ENCODE peak calls at places on chromosomes 12 and 14, in five cellular contexts. F is H54, N is A549, L is lower leg skin, B is HCT116. R is an unnamed sample.

GRCh38 chr12:129404556-129404955 is 499.3 kb downstream of the TMEM132D start:
- DNase-seq in L (no peak), N (no peak), B (no peak), F (no peak), R (no peak)

GRCh38 chr12:124609041-124609984 is 41.9 kb upstream of the NCOR2 start:
- DNase-seq in N (peak), L (peak), F (peak), B (peak), R (peak)

GRCh38 chr12:88726806-88727722 is 146.8 kb upstream of the KITLG start:
- DNase-seq in B (no peak), L (no peak), F (no peak), N (no peak), R (no peak)

GRCh38 chr14:38044710-38045109 is 163.0 kb upstream of the SSTR1 start:
- DNase-seq in B (no peak), F (no peak), N (no peak), L (no peak), R (no peak)

GRCh38 chr12:46266382-46266791 is 2.5 kb downstream of the SLC38A1 start:
- DNase-seq in N (peak), F (no peak), B (no peak), L (no peak), R (peak)

GRCh38 chr12:89181271-89181920 is 170.9 kb downstream of the DUSP6 start:
- DNase-seq in F (peak), N (peak), B (no peak), L (no peak), R (no peak)

GRCh38 chr14:76826122-76826521 is at the start of gene LRRC74A:
- DNase-seq in N (no peak), L (no peak), F (no peak), B (no peak), R (no peak)

GRCh38 chr12:54136844-54137580 is 51.8 kb downstream of the SMUG1 start:
- DNase-seq in L (no peak), B (no peak), N (no peak), F (no peak), R (no peak)

GRCh38 chr12:114744696-114745095 is 60.7 kb upstream of the TBX3 start:
- DNase-seq in L (no peak), N (no peak), B (no peak), F (no peak), R (no peak)

GRCh38 chr12:49740930-49741881 is at the start of gene TMBIM6:
- DNase-seq in B (peak), N (peak), L (peak), F (peak), R (peak)

GRCh38 chr12:47835831-47836155 is 16.1 kb upstream of the HDAC7 start:
- DNase-seq in L (no peak), N (no peak), F (no peak), B (no peak), R (no peak)

GRCh38 chr14:102751088-102751487 is 26.2 kb upstream of the TRAF3 start:
- DNase-seq in L (no peak), F (no peak), N (no peak), B (no peak), R (no peak)

GRCh38 chr12:105233045-105233905 is 2.7 kb downstream of the APPL2 start:
- DNase-seq in N (no peak), L (no peak), F (no peak), B (no peak), R (peak)

GRCh38 chr14:90576981-90577660 is 180.3 kb downstream of the CALM1 start:
- DNase-seq in B (no peak), L (no peak), F (no peak), N (no peak), R (no peak)

GRCh38 chr12:20274008-20274407 is 94.3 kb upstream of the PDE3A start:
- DNase-seq in N (no peak), L (no peak), F (no peak), B (no peak), R (no peak)

GRCh38 chr14:92847220-92848148 is 53.4 kb downstream of the GOLGA5 start:
- DNase-seq in B (no peak), F (no peak), N (no peak), L (no peak), R (no peak)

GRCh38 chr14:56235388-56235787 is 117.2 kb downstream of the PELI2 start:
- DNase-seq in L (no peak), B (no peak), F (no peak), N (no peak), R (no peak)

GRCh38 chr12:79233341-79233761 is 368.8 kb downstream of the SYT1 start:
- DNase-seq in F (no peak), L (no peak), B (no peak), N (no peak), R (no peak)

GRCh38 chr12:121811434-121812319 is 7.9 kb downstream of the SETD1B start:
- DNase-seq in B (no peak), F (peak), L (peak), N (peak), R (peak)

GRCh38 chr14:76718306-76719075 is 42.8 kb upstream of the VASH1 start:
- DNase-seq in N (no peak), F (no peak), B (no peak), L (no peak), R (no peak)

GRCh38 chr14:69685217-69685616 is 73.8 kb downstream of the SUSD6 start:
- DNase-seq in F (no peak), B (no peak), N (no peak), L (peak), R (no peak)

GRCh38 chr12:32444895-32445294 is 45.5 kb downstream of the FGD4 start:
- DNase-seq in F (peak), B (peak), L (no peak), N (no peak), R (no peak)

GRCh38 chr14:70186826-70187483 is 1.8 kb downstream of the SLC8A3 start:
- DNase-seq in F (no peak), L (no peak), N (no peak), B (no peak), R (peak)

GRCh38 chr14:89399594-89400068 is 17.4 kb downstream of the FOXN3 start:
- DNase-seq in L (peak), F (no peak), N (no peak), B (no peak), R (no peak)

GRCh38 chr14:54893151-54893760 is 9.4 kb downstream of the GCH1 start:
- DNase-seq in N (peak), B (peak), L (no peak), F (peak), R (peak)

GRCh38 chr12:132320767-132321211 is 8.6 kb downstream of the GALNT9 start:
- DNase-seq in B (no peak), L (no peak), N (no peak), F (no peak), R (no peak)

GRCh38 chr14:57833304-57833703 is 32.6 kb downstream of the SLC35F4 start:
- DNase-seq in N (peak), B (peak), F (peak), L (no peak), R (no peak)

GRCh38 chr12:67630373-67631088 is 18.0 kb upstream of the DYRK2 start:
- DNase-seq in B (no peak), N (no peak), F (no peak), L (peak), R (no peak)

GRCh38 chr14:57714487-57714899 is 151.4 kb downstream of the SLC35F4 start:
- DNase-seq in F (no peak), N (no peak), L (no peak), B (no peak), R (no peak)

GRCh38 chr12:95205685-95206084 is 11.6 kb downstream of the FGD6 start:
- DNase-seq in N (peak), L (no peak), F (peak), B (no peak), R (peak)

GRCh38 chr14:35695647-35696046 is 113.4 kb downstream of the RALGAPA1 start:
- DNase-seq in B (no peak), F (no peak), N (no peak), L (no peak), R (no peak)

GRCh38 chr14:52402812-52403526 is 88.9 kb downstream of the PTGER2 start:
- DNase-seq in F (no peak), L (no peak), N (no peak), B (no peak), R (no peak)

GRCh38 chr12:94206886-94207285 is 58.5 kb downstream of the PLXNC1 start:
- DNase-seq in L (no peak), N (no peak), B (no peak), F (no peak), R (no peak)

GRCh38 chr12:94205738-94206310 is 57.4 kb downstream of the PLXNC1 start:
- DNase-seq in B (no peak), N (no peak), F (no peak), L (no peak), R (peak)

GRCh38 chr12:94203796-94204195 is 55.4 kb downstream of the PLXNC1 start:
- DNase-seq in F (no peak), B (no peak), N (no peak), L (no peak), R (peak)

GRCh38 chr12:94203181-94203546 is 54.8 kb downstream of the PLXNC1 start:
- DNase-seq in L (no peak), N (no peak), F (no peak), B (no peak), R (no peak)

DNA sequence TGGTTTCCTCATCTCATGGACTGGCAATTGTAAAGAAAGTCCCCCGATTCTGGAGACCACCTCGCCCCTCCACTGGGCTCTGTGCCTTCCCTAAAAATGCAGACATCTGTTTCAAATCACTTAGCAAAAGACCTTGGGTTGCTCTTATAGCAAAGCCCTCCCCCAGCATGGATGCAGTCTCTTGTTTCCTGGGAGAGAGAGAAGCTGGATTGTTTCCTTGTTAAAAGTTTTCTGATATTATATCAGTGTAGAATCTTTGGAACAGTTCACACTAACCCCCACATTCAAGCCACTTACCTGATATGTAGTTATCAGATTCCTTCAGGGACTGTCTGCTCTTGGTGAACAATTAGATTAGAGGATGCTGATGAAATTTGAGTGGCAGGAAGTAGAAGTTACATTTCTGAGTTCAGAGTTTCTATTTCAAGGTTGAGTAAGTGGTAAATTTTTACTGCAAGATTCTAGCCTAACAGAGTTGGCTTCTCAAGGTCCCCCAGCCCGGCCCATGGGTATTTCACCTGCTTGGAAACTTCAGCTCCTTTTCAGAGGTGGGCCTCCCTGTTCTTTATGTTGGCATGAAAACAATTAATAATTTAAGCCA is 56.4 kb downstream of the PLXNC1 start:
- DNase-seq in L (no peak), B (no peak), F (no peak), N (no peak), R (peak)
- TF ChIP-seq POLR2A in L (no peak), B (no peak), F (no peak), N (no peak), R (no peak)

GRCh38 chr14:59630281-59630963 is 53.8 kb upstream of the CCDC175 start:
- DNase-seq in L (no peak), B (no peak), N (no peak), F (no peak), R (no peak)

GRCh38 chr14:59634617-59635016 is 58.0 kb upstream of the CCDC175 start:
- DNase-seq in B (no peak), N (no peak), F (no peak), L (no peak), R (no peak)

GRCh38 chr14:59629384-59630158 is 53.0 kb upstream of the CCDC175 start:
- DNase-seq in B (no peak), N (no peak), F (no peak), L (no peak), R (no peak)

GRCh38 chr14:59632381-59632780 is 55.8 kb upstream of the CCDC175 start:
- DNase-seq in F (no peak), L (no peak), N (peak), B (peak), R (peak)

GRCh38 chr14:59631237-59631636 is 54.6 kb upstream of the CCDC175 start:
- DNase-seq in B (no peak), L (no peak), N (no peak), F (no peak), R (peak)
- TF ChIP-seq POLR2A in B (no peak), L (no peak), N (no peak), F (no peak), R (no peak)

DNA sequence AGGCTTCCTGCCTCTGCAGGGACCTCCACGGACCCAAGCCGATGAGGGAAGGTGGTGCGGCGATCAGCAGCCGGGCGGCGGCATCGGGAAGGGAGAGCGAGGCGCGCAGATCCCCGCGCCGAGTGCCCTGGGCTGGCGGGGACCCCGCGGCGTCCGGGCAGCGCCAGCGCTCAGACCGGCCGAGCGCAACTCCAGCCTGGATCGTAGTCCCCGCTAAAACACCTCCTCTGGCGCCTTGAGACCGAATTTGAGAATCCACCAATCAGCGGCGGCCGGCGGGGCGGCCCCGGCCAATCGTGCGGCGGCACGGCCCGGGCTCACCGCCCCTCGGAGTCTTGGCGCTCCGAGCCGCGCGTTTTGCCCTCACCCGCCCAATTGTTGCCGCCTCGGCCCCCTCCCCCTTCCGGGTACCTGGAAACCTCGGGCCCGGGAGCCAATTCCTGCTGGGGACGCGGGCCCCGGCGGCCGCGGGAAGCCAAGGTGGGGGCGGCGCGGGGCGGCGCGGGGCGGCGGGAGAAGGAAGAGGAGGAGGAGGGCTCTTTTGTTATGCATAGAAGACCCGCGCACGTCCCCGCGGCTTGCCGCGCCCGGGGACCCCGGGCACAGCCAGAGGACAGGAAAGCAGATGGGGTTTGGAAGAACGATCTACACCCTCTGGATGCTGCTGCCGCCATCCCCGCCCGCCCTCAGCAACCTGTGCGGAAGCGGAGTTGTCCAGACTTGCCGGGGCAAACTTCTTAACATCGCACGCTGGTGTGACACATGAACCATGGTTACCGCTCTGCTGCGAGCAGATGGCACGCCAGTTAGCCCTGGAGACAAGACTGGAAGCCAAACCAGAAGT is at the start of gene E2F7:
- DNase-seq in B (peak), F (peak), N (peak), L (peak), R (peak)
- TF ChIP-seq POLR2A in B (peak), F (peak), N (peak), L (no peak), R (peak)

GRCh38 chr14:22980672-22981089 is 1.7 kb downstream of the AJUBA start:
- DNase-seq in L (peak), N (peak), F (no peak), B (no peak), R (no peak)
- TF ChIP-seq POLR2A in L (no peak), N (no peak), F (peak), B (no peak), R (no peak)

DNA sequence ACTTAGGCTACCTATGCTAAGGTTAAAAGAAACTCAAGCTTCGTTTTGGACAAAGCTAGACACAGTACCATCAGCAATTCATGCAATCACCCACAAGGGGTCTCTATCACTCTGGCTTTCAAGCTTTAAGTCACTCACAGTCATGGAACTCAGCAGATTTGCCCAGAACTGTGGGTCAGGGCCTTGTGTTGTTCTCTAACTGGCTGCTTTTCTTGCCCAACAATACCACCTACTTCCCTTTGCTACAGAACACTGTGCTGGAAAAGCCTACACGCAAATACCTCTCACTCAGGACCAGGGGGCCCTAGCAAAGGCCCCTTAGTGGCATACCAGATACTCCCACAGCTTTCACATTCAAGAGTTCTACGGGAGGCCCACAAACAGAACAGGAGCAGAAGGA is 9.1 kb downstream of the NEMP1 start:
- DNase-seq in F (no peak), L (no peak), N (peak), B (peak), R (peak)
- TF ChIP-seq POLR2A in F (no peak), L (no peak), N (no peak), B (no peak), R (no peak)

DNA sequence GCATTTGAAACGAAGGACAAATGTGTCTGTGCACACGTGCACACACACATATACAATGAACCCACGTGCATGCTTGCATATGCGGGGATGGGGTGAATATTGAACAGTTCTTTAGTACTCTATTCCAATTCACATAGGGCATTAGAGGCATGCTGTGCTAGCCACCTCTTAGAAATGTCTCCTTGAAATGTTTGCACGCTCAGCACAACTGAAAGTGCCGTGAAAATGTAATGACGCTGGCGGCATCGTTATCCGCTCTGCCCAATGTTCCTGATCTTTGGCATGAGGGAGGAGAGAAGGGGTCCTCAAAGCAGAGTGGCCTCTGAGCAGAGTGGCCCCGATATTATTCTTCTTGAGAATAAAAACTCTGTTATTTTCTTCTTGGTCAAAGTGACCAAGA is 37.9 kb downstream of the CIT start:
- DNase-seq in L (no peak), B (no peak), N (no peak), F (no peak), R (no peak)
- TF ChIP-seq POLR2A in L (no peak), B (no peak), N (no peak), F (no peak), R (no peak)

GRCh38 chr14:21308479-21309237 is 28.8 kb downstream of the RPGRIP1 start:
- DNase-seq in N (peak), B (peak), L (peak), F (no peak), R (peak)
- TF ChIP-seq POLR2A in N (peak), B (no peak), L (no peak), F (no peak), R (peak)

GRCh38 chr12:98503593-98504367 is 11.6 kb upstream of the TMPO start:
- DNase-seq in F (peak), B (peak), L (peak), N (peak), R (peak)
- TF ChIP-seq POLR2A in F (no peak), B (peak), L (no peak), N (peak), R (peak)

DNA sequence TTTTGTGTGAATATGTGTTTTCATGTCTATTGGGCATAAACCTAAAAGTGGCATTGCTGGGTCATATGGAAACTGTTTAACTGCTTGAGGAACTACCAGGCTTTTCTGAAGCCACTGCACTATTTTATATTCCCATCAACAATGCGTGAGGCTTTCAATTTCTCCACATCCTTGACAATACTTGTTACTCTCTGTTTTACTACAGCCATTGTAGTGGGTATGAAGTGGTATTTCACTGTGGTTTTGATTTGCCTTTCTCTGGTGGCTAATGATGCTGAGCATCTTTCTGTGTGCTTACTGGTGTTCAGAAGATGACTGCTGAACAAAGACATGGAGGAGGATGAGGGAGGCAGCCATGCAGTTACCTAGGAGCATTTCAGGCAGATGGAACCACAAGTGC is 13.2 kb upstream of the TDG start:
- DNase-seq in B (no peak), L (no peak), N (no peak), F (no peak), R (no peak)
- TF ChIP-seq POLR2A in B (no peak), L (no peak), N (no peak), F (no peak), R (no peak)

R was measured in erythroblast.